ENCODE peak calls at places on chromosomes 16 and 17, in nine cellular contexts. B is activated naive CD8-positive, alpha-beta T cell treated with anti-CD3 and anti-CD28 coated beads, Interleukin-2, amount 50 U/mL, for 24 hours; H is WTC11; C is activated T-cell treated with anti-CD3 and anti-CD28 coated beads, Interleukin-2, amount 50 U/mL, for 72 hours; O is adipocyte; I is dermis microvascular lymphatic vessel endothelial cell; U is Jurkat, Clone E6-1; D is NCI-H1436; J is heart right ventricle. W is an unnamed sample.

GRCh38 chr16:78436846-78437245 is 337.4 kb downstream of the WWOX start:
- DNase-seq in J (no peak), C (no peak), U (no peak), D (no peak), I (no peak), B (no peak), O (no peak), H (no peak), W (no peak)

GRCh38 chr17:20114466-20114865 is 105.3 kb downstream of the SPECC1 start:
- DNase-seq in O (no peak), B (no peak), U (no peak), C (no peak), H (no peak), I (no peak), J (no peak), D (no peak), W (peak; percentile 14)

GRCh38 chr16:89723279-89724250 is 2.2 kb downstream of the ZNF276 start:
- DNase-seq in H (no peak), D (no peak), J (peak; percentile 64), U (peak; percentile 85), B (peak; percentile 67), O (no peak), I (peak; percentile 37), C (peak; percentile 87), W (no peak)

GRCh38 chr17:46815474-46816353 is 2.8 kb downstream of the WNT3 start:
- DNase-seq in B (no peak), D (no peak), C (no peak), O (no peak), I (no peak), J (no peak), H (no peak), U (no peak), W (no peak)

GRCh38 chr17:81380682-81381518 is 14.4 kb upstream of the BAHCC1 start:
- DNase-seq in D (no peak), I (no peak), H (no peak), C (no peak), O (no peak), J (no peak), B (no peak), U (no peak), W (no peak)

GRCh38 chr16:81378049-81378448 is 63.3 kb downstream of the GAN start:
- DNase-seq in I (no peak), D (no peak), J (no peak), C (no peak), O (no peak), B (no peak), H (no peak), U (no peak), W (no peak)

GRCh38 chr17:27294689-27295630 is 1.0 kb downstream of the WSB1 start:
- DNase-seq in H (no peak), D (peak; percentile 62), B (peak; percentile 20), J (no peak), I (peak; percentile 85), O (peak; percentile 88), C (peak; percentile 40), U (peak; percentile 75), W (peak; percentile 86)

GRCh38 chr17:62968445-62968923 is 2.4 kb downstream of the TANC2 start:
- DNase-seq in J (no peak), O (peak; percentile 95), U (peak; percentile 80), I (peak; percentile 92), H (peak; percentile 29), B (peak; percentile 25), C (peak; percentile 49), D (peak; percentile 91), W (peak; percentile 89)

GRCh38 chr17:78883090-78883532 is 19.9 kb downstream of the CEP295NL start:
- DNase-seq in B (no peak), O (peak; percentile 87), U (no peak), H (no peak), D (no peak), J (peak; percentile 73), C (no peak), I (peak; percentile 74), W (peak; percentile 91)

GRCh38 chr16:14378131-14378551 is 251.9 kb downstream of the PARN start:
- DNase-seq in H (no peak), I (no peak), J (no peak), U (no peak), D (no peak), B (no peak), O (peak; percentile 75), C (no peak), W (peak; percentile 67)

GRCh38 chr16:24135624-24136296 is 120.4 kb upstream of the CACNG3 start:
- DNase-seq in U (peak; percentile 92), H (no peak), I (no peak), J (no peak), O (no peak), C (no peak), D (no peak), B (no peak), W (no peak)

GRCh38 chr17:41467546-41467945 is 360 bp upstream of the KRT32 start:
- DNase-seq in D (no peak), C (no peak), J (no peak), U (no peak), O (no peak), B (no peak), I (peak; percentile 12), H (no peak), W (no peak)

GRCh38 chr17:75777243-75777922 is 7.2 kb upstream of the UNK start:
- DNase-seq in I (no peak), O (peak; percentile 32), D (no peak), U (no peak), C (no peak), B (no peak), J (no peak), H (no peak), W (no peak)

GRCh38 chr17:48600244-48601098 is 4.3 kb downstream of the HOXB6 start:
- DNase-seq in U (no peak), O (no peak), I (no peak), C (no peak), B (no peak), D (no peak), H (no peak), J (no peak), W (no peak)